ENCODE peak calls at places on chromosomes 7 and 10, in nine cellular contexts. O, F, V, B, K, L, X, J and S are unnamed samples.
A peak's percentile ranks its signal among the peaks of the same experiment; 100 is the strongest.

GRCh38 chr10:68047554-68048327 is 27.3 kb downstream of the HERC4 start:
- DNase-seq in O (no peak), F (no peak), V (no peak), B (no peak), K (no peak), L (no peak), X (no peak), J (no peak), S (no peak)

GRCh38 chr7:47335071-47335470 is 246.8 kb downstream of the TNS3 start:
- DNase-seq in O (no peak), F (no peak), V (no peak), B (no peak), K (no peak), L (no peak), X (no peak), J (no peak), S (no peak)

GRCh38 chr7:516606-517456 is 2.8 kb downstream of the PDGFA start:
- DNase-seq in O (peak; percentile 32), F (no peak), V (peak; percentile 76), B (no peak), K (no peak), L (peak; percentile 71), X (peak; percentile 75), J (peak; percentile 77), S (no peak)

GRCh38 chr10:74968621-74969019 is 142.2 kb downstream of the KAT6B start:
- DNase-seq in O (no peak), F (no peak), V (no peak), B (no peak), K (no peak), L (no peak), X (no peak), J (no peak), S (no peak)

GRCh38 chr10:132788180-132788830 is 2.4 kb upstream of the NKX6-2 start:
- DNase-seq in O (no peak), F (no peak), V (peak; percentile 24), B (peak; percentile 71), K (no peak), L (no peak), X (peak; percentile 8), J (no peak), S (no peak)

GRCh38 chr10:51937736-51938135 is 238.3 kb upstream of the CSTF2T start:
- DNase-seq in O (peak; percentile 27), F (no peak), V (peak; percentile 90), B (no peak), K (no peak), L (no peak), X (peak; percentile 75), J (no peak), S (no peak)

GRCh38 chr7:117979954-117980497 is 106.8 kb upstream of the CTTNBP2 start:
- DNase-seq in O (no peak), F (no peak), V (no peak), B (no peak), K (no peak), L (no peak), X (no peak), J (no peak), S (no peak)

GRCh38 chr10:43863270-43863669 is 214.6 kb upstream of the ZNF32 start:
- DNase-seq in O (no peak), F (no peak), V (no peak), B (no peak), K (peak; percentile 64), L (no peak), X (no peak), J (no peak), S (no peak)

GRCh38 chr10:70265032-70265689 is 18.6 kb downstream of the NPFFR1 start:
- DNase-seq in O (no peak), F (no peak), V (no peak), B (peak; percentile 69), K (no peak), L (peak; percentile 16), X (no peak), J (no peak), S (no peak)

GRCh38 chr7:30173058-30173897 is 38.5 kb downstream of the MTURN start:
- DNase-seq in O (peak; percentile 88), F (peak; percentile 90), V (peak; percentile 92), B (no peak), K (peak; percentile 98), L (peak; percentile 88), X (peak; percentile 95), J (peak; percentile 45), S (no peak)

GRCh38 chr10:30553625-30554442 is 75.7 kb downstream of the LYZL2 start:
- DNase-seq in O (no peak), F (no peak), V (peak; percentile 70), B (no peak), K (no peak), L (no peak), X (peak; percentile 54), J (peak; percentile 87), S (no peak)

GRCh38 chr7:154795437-154795836 is 207.5 kb downstream of the PAXIP1 start:
- DNase-seq in O (no peak), F (no peak), V (no peak), B (no peak), K (no peak), L (no peak), X (no peak), J (no peak), S (no peak)

GRCh38 chr10:3786295-3786981 is 1.4 kb upstream of the KLF6 start:
- DNase-seq in O (no peak), F (no peak), V (peak; percentile 62), B (no peak), K (no peak), L (no peak), X (peak; percentile 10), J (peak; percentile 50), S (no peak)

GRCh38 chr10:87625658-87626057 is 34.0 kb upstream of the PAPSS2 start:
- DNase-seq in O (no peak), F (no peak), V (no peak), B (no peak), K (no peak), L (no peak), X (no peak), J (no peak), S (no peak)

GRCh38 chr10:87619705-87620104 is 40.0 kb upstream of the PAPSS2 start:
- DNase-seq in O (no peak), F (no peak), V (no peak), B (no peak), K (no peak), L (no peak), X (peak; percentile 69), J (no peak), S (no peak)

GRCh38 chr10:87623191-87623590 is 36.5 kb upstream of the PAPSS2 start:
- DNase-seq in O (no peak), F (no peak), V (no peak), B (no peak), K (no peak), L (no peak), X (no peak), J (no peak), S (no peak)

GRCh38 chr10:87618470-87619423 is 40.9 kb upstream of the PAPSS2 start:
- DNase-seq in O (no peak), F (no peak), V (no peak), B (no peak), K (no peak), L (no peak), X (no peak), J (peak; percentile 82), S (no peak)

DNA sequence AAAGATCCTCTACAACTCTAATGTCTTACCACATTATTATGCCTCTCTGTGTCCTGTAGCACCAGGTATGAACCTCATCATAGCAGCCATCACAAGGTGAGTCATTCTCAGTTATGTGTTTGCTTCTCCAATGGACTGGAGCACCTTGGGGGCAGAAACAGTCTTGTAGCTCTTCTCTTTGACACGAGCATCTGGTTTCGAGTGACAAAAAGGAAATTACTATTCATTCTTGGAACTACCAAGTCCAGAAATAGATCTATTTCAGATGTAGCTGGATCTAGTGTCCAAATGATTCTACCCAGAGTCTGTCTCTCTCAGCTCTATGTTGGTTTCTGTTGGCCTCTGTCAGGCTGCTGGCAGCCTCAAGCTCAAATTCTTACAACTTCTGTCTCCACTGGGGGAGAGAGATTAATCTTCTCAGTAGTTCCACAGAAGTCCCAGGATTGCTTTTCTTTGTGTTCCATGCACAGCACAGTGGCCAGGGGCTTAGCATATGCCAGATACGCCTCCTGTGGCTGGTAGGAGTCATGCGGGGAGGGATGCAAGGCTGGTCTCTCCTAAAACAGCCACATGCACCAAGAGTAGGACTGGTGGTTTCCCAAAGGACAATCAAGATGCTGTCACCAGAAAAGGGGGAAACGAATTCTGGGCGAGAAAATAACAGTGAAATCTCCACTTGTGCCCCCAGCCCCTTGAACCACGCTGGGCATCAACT is 37.2 kb upstream of the PAPSS2 start:
- DNase-seq in O (no peak), F (no peak), V (no peak), B (peak; percentile 11), K (no peak), L (no peak), X (no peak), J (no peak), S (no peak)
- TF ChIP-seq CTCF in O (no peak), F (no peak), V (no peak), B (peak; percentile 26), K (no peak), L (no peak), X (no peak), J (no peak), S (no peak)

DNA sequence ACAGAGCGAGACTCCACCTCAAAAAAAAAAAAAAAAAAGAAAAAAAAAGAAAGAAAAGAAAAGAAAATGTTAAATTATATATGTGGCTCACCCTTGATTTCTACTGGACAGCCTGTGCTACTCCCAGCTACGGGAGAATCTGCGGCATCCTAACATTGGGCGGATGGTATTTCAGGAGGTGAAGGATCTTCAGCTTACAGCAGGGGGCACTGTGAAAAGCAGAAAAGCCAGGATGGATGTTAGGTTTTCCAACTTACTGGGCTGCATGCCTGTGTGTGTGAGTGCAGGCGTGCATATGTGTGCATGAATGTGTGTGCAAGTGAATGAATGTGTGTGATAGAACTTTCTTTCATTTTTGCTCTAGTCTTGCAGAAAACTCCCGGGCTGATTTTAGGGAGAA is 1066.5 kb downstream of the TYW1 start:
- DNase-seq in O (no peak), F (no peak), V (no peak), B (no peak), K (no peak), L (no peak), X (no peak), J (no peak), S (no peak)
- TF ChIP-seq CTCF in O (peak; percentile 7), F (peak; percentile 12), V (peak; percentile 8), B (peak; percentile 3), K (no peak), L (peak; percentile 41), X (peak; percentile 56), J (no peak), S (no peak)

GRCh38 chr10:97138174-97138573 is 47.6 kb downstream of the SLIT1 start:
- DNase-seq in O (no peak), F (no peak), V (no peak), B (no peak), K (no peak), L (no peak), X (no peak), J (peak; percentile 23), S (no peak)
- TF ChIP-seq CTCF in O (peak; percentile 2), F (peak; percentile 8), V (no peak), B (peak; percentile 35), K (no peak), L (peak; percentile 29), X (no peak), J (peak; percentile 31), S (no peak)

DNA sequence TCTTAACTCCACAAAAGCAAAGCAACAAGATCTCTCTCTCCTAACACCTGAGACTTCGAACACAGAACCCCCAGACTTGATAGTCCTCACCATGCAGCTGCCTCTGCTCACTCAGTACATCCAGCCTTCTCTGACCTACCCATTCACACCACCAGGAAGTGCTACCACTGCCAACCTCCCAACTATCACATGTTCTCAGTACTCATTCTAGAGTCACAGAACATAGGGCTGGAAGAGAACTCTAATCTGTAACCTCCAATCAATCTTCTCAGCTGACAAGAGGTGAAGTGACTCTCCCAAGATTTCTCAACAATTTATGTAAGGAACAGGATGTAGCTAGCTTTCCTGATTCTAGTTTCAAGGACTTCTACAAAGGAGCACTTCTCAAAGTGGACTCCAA is 3.8 kb downstream of the NUDCD3 start:
- DNase-seq in O (no peak), F (no peak), V (peak; percentile 53), B (no peak), K (no peak), L (peak; percentile 50), X (peak; percentile 23), J (peak; percentile 40), S (no peak)
- TF ChIP-seq CTCF in O (no peak), F (no peak), V (peak; percentile 19), B (no peak), K (no peak), L (no peak), X (peak; percentile 9), J (no peak), S (no peak)